ENCODE peak calls at places on chromosomes 3 and 15, in six cellular contexts. D is mesendoderm, T is H1, I is H9, C is IMR-90, L is trophoblast cell. E is an unnamed sample.

GRCh38 chr15:74384566-74385441 is 17.4 kb upstream of the CYP11A1 start:
- DNase-seq in D (peak; percentile 32), T (no peak), I (no peak), C (no peak), L (peak; percentile 54), E (no peak)

GRCh38 chr3:121274411-121274810 is 271.4 kb downstream of the POLQ start:
- DNase-seq in D (no peak), T (no peak), I (no peak), C (no peak), L (no peak), E (no peak)

GRCh38 chr3:21752749-21753347 is 1.8 kb upstream of the ZNF385D start:
- DNase-seq in D (peak; percentile 73), T (no peak), I (no peak), C (peak; percentile 49), L (no peak), E (no peak)

GRCh38 chr3:187165144-187165543 is 25.8 kb upstream of the RPL39L start:
- DNase-seq in D (peak; percentile 93), T (no peak), I (peak; percentile 80), C (peak; percentile 55), L (peak; percentile 45), E (peak; percentile 69)

GRCh38 chr15:23759964-23760363 is 72.9 kb upstream of the NDN start:
- DNase-seq in D (peak; percentile 45), T (no peak), I (peak; percentile 50), C (no peak), L (no peak), E (no peak)

GRCh38 chr3:119395923-119396358 is 67.5 kb downstream of the TMEM39A start:
- DNase-seq in D (no peak), T (no peak), I (no peak), C (no peak), L (no peak), E (no peak)

GRCh38 chr3:136595862-136596697 is 156.1 kb downstream of the STAG1 start:
- DNase-seq in D (no peak), T (no peak), I (no peak), C (no peak), L (no peak), E (no peak)

GRCh38 chr15:50298340-50298739 is 32.8 kb upstream of the HDC start:
- DNase-seq in D (no peak), T (no peak), I (no peak), C (peak; percentile 63), L (no peak), E (no peak)

GRCh38 chr3:18442743-18443669 is 17.9 kb upstream of the SATB1 start:
- DNase-seq in D (peak; percentile 51), T (no peak), I (no peak), C (no peak), L (no peak), E (no peak)

GRCh38 chr15:99224815-99225214 is 24.6 kb downstream of the TTC23 start:
- DNase-seq in D (no peak), T (no peak), I (no peak), C (no peak), L (no peak), E (no peak)

GRCh38 chr15:99228120-99228770 is 21.1 kb downstream of the TTC23 start:
- DNase-seq in D (no peak), T (no peak), I (no peak), C (no peak), L (no peak), E (no peak)

GRCh38 chr15:99226802-99227201 is 22.6 kb downstream of the TTC23 start:
- DNase-seq in D (no peak), T (no peak), I (no peak), C (no peak), L (peak; percentile 65), E (no peak)

GRCh38 chr15:99224372-99224771 is 25.0 kb downstream of the TTC23 start:
- DNase-seq in D (no peak), T (no peak), I (no peak), C (no peak), L (no peak), E (no peak)
- H2BK5ac ChIP-seq in D (no peak overlapping the region), T (no peak overlapping the region), I (no peak overlapping the region), C (no peak overlapping the region), L (no peak overlapping the region), E (no peak overlapping the region)

GRCh38 chr3:10378246-10378645 is 57.3 kb upstream of the SEC13 start:
- DNase-seq in D (no peak), T (no peak), I (no peak), C (no peak), L (no peak), E (no peak)

GRCh38 chr3:10379961-10380360 is 59.0 kb upstream of the SEC13 start:
- DNase-seq in D (no peak), T (no peak), I (no peak), C (no peak), L (no peak), E (no peak)

GRCh38 chr3:10379161-10379560 is 58.2 kb upstream of the SEC13 start:
- DNase-seq in D (no peak), T (no peak), I (no peak), C (no peak), L (no peak), E (no peak)

GRCh38 chr3:10377148-10377725 is 56.3 kb upstream of the SEC13 start:
- DNase-seq in D (no peak), T (no peak), I (no peak), C (no peak), L (no peak), E (no peak)

DNA sequence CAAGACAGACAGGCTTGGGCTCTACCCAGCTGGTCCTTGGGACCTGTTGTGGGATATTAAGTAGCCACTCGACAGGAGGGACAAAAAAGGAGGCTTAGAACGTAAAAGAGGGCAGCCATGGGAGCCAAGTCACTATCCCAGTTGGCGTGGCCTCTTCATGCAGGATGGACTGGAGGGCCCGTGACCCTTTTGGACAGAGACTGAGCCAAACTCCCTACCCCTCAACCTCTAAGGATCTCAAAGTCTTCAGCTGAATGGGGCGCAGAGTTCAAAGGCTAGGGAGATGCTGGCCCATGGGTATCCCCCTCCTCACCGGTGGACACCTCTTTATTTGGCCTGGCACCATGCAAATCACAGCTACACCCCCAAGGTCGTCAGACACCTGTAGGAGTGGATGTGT is 57.8 kb upstream of the SEC13 start:
- DNase-seq in D (no peak), T (no peak), I (no peak), C (no peak), L (no peak), E (no peak)
- H3K4me1 ChIP-seq in D (no peaks in the 10 kb centered on the region), T (no peaks in the 10 kb centered on the region), I (peaks cover 4% of the 10 kb centered on the region), C (peaks cover 3% of the 10 kb centered on the region), L (no peaks in the 10 kb centered on the region), E (no peaks in the 10 kb centered on the region)

GRCh38 chr3:69012836-69013255 is 638 bp downstream of the EOGT start:
- DNase-seq in D (peak; percentile 61), T (peak; percentile 54), I (peak; percentile 61), C (peak; percentile 67), L (no peak), E (peak; percentile 17)
- H2BK5ac ChIP-seq in D (no peak overlapping the region), T (no peak overlapping the region), I (no peak overlapping the region), C (peak overlapping the region; percentile 73), L (peak overlapping the region; percentile 85), E (no peak overlapping the region)

DNA sequence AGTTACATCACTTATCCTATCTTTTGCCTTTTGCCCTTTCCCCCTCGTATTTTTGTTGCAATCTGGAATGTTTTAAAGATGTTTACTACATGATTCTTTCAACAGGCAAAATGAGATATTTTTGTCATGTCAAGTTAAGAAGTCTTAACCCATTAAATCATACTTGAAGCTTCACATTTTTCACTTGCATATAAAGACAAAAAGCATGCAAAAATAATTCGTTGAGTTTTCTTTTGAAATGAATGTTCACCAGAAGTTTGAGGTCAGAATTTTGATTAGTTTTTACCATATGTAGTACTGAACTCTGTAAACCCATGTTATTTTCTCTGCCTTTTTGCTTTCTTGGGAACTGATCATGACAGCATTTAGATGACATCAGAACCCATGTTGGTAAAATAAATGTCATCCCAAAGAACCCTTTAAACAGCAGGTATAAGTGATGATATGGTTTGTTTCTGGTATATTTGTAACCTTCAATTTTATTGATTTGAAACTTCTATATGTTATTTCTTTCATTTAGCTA is 188.5 kb downstream of the GHSR start:
- DNase-seq in D (no peak), T (no peak), I (no peak), C (no peak), L (no peak), E (no peak)
- H3K4me1 ChIP-seq in D (no peaks in the 10 kb centered on the region), T (no peaks in the 10 kb centered on the region), I (peaks cover 4% of the 10 kb centered on the region), C (peaks cover 23% of the 10 kb centered on the region), L (peaks cover 13% of the 10 kb centered on the region), E (peaks cover 9% of the 10 kb centered on the region)

DNA sequence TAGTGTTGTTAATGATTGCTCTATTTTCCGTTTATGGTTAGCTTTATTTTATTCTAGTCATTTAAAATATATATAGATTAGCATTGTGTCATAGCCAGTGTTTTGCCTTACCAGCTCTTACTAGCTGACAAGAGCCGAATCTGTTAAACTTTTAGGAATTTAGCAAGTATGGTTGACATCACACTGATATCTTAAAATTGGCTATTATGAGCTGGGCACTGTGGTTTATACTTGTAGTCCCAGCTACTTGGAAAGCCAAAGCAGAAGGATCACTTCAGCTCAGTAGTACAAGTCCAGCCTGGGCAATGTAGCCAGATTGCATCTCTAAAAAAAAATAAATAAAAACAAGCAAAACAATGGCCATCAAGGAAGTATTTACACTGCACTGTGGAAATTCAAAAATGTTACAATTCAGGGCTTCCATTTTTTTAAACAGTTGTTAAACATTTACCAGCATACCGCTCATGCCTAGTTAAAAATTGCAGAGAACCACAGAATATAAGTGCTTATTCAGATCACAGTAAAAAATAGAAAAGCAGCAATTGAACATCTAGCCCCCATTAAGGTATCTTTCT is 208.4 kb upstream of the CGNL1 start:
- DNase-seq in D (no peak), T (no peak), I (no peak), C (no peak), L (no peak), E (no peak)
- H2BK5ac ChIP-seq in D (no peak overlapping the region), T (no peak overlapping the region), I (no peak overlapping the region), C (peak overlapping the region; percentile 39), L (no peak overlapping the region), E (no peak overlapping the region)

GRCh38 chr3:197369545-197369944 is 71.1 kb upstream of the DLG1 start:
- DNase-seq in D (no peak), T (no peak), I (no peak), C (no peak), L (no peak), E (no peak)
- H3K4me1 ChIP-seq in D (peaks cover 8% of the 10 kb centered on the region), T (no peaks in the 10 kb centered on the region), I (peaks cover 9% of the 10 kb centered on the region), C (peaks cover 24% of the 10 kb centered on the region), L (peaks cover 29% of the 10 kb centered on the region), E (peaks cover 38% of the 10 kb centered on the region)

GRCh38 chr3:56784452-56785001 is 17.2 kb downstream of the ARHGEF3 start:
- DNase-seq in D (no peak), T (no peak), I (no peak), C (no peak), L (no peak), E (no peak)
- H2BK5ac ChIP-seq in D (no peak overlapping the region), T (no peak overlapping the region), I (no peak overlapping the region), C (peak overlapping the region; percentile 66), L (no peak overlapping the region), E (no peak overlapping the region)